ENCODE peak calls at places on chromosome 12, in seven cellular contexts. A is GM12878; V is HTR-8/SVneo; J is pons; B is activated T-helper 1 cell treated with anti-CD3 and anti-CD28 coated beads, Interleukin-12 subunit alpha, Interleukin-12 subunit beta, Interleukin-2, Interleukin-4 antibody, amounts not matched to agents 30 ng/mL and 10 ng/mL and 1 ng/mL, durations not matched to agents 14 hours and 24 hours and 36 hours; W is GM03348; N is activated gamma-delta T cell. E is an unnamed sample.

GRCh38 chr12:15592934-15593333 is 196.3 kb downstream of the EPS8 start:
- DNase-seq in A (no peak), V (no peak), J (no peak), B (no peak), W (no peak), N (no peak), E (no peak)

GRCh38 chr12:78315018-78315417 is 484.3 kb downstream of the NAV3 start:
- DNase-seq in A (no peak), V (no peak), J (no peak), B (no peak), W (no peak), N (no peak), E (no peak)

GRCh38 chr12:53733051-53733812 is 6.0 kb upstream of the CALCOCO1 start:
- DNase-seq in A (no peak), V (no peak), J (no peak), B (no peak), W (no peak), N (no peak), E (no peak)

GRCh38 chr12:2364566-2365165 is 311.9 kb downstream of the CACNA1C start:
- DNase-seq in A (no peak), V (no peak), J (no peak), B (no peak), W (no peak), N (no peak), E (no peak)

GRCh38 chr12:65537978-65538377 is 259.5 kb downstream of the MSRB3 start:
- DNase-seq in A (no peak), V (no peak), J (no peak), B (no peak), W (no peak), N (no peak), E (no peak)

GRCh38 chr12:1878695-1879094 is 39.8 kb downstream of the CACNA2D4 start:
- DNase-seq in A (no peak), V (no peak), J (no peak), B (no peak), W (no peak), N (no peak), E (no peak)

GRCh38 chr12:108482717-108483212 is 32.3 kb upstream of the FICD start:
- DNase-seq in A (no peak), V (no peak), J (no peak), B (no peak), W (no peak), N (no peak), E (no peak)

GRCh38 chr12:113298861-113299545 is 35.9 kb downstream of the SLC8B1 start:
- DNase-seq in A (no peak), V (no peak), J (peak; percentile 43), B (no peak), W (peak; percentile 48), N (no peak), E (no peak)

GRCh38 chr12:118102070-118102469 is 1.7 kb downstream of the VSIG10 start:
- DNase-seq in A (no peak), V (peak; percentile 42), J (no peak), B (no peak), W (no peak), N (no peak), E (peak; percentile 27)

GRCh38 chr12:57734586-57734985 is 4.0 kb downstream of the AGAP2 start:
- DNase-seq in A (no peak), V (no peak), J (no peak), B (no peak), W (no peak), N (no peak), E (no peak)